ENCODE peak calls at places on chromosomes 5 and 9, in nine cellular contexts. R is cardiac fibroblast, B is transverse colon, T is A549, U is OCI-LY7, J is astrocyte of the spinal cord, H is cardiac muscle cell, G is right atrium auricular region, Y is foreskin fibroblast. L is an unnamed sample.

GRCh38 chr5:13591621-13592020 is 352.9 kb downstream of the DNAH5 start:
- DNase-seq in R (peak; percentile 1), B (no peak), T (peak; percentile 6), U (no peak), J (peak; percentile 87), H (peak; percentile 1), G (no peak), Y (peak; percentile 30), L (no peak)

GRCh38 chr9:134875376-134875775 is 5.2 kb upstream of the FCN2 start:
- DNase-seq in R (no peak), B (no peak), T (no peak), U (no peak), J (no peak), H (no peak), G (no peak), Y (no peak), L (no peak)

GRCh38 chr5:40277161-40277906 is 402.4 kb upstream of the PTGER4 start:
- DNase-seq in R (no peak), B (no peak), T (no peak), U (no peak), J (no peak), H (no peak), G (no peak), Y (no peak), L (no peak)

GRCh38 chr5:140664018-140664352 is 719 bp upstream of the WDR55 start:
- DNase-seq in R (no peak), B (no peak), T (no peak), U (no peak), J (no peak), H (no peak), G (no peak), Y (no peak), L (no peak)

GRCh38 chr9:79489241-79490000 is 82.3 kb upstream of the TLE4 start:
- DNase-seq in R (peak; percentile 71), B (peak; percentile 20), T (peak; percentile 12), U (no peak), J (peak; percentile 89), H (peak; percentile 73), G (no peak), Y (peak; percentile 84), L (peak; percentile 74)

GRCh38 chr5:17180330-17180843 is 37.0 kb upstream of the BASP1 start:
- DNase-seq in R (no peak), B (no peak), T (no peak), U (no peak), J (no peak), H (no peak), G (no peak), Y (no peak), L (peak; percentile 42)

GRCh38 chr5:1633605-1634336 is 110.0 kb upstream of the LPCAT1 start:
- DNase-seq in R (peak; percentile 79), B (peak; percentile 85), T (peak; percentile 49), U (peak; percentile 89), J (peak; percentile 34), H (peak; percentile 77), G (peak; percentile 80), Y (peak; percentile 91), L (peak; percentile 73)

GRCh38 chr9:77420641-77421040 is 227.5 kb downstream of the GNA14 start:
- DNase-seq in R (no peak), B (no peak), T (no peak), U (no peak), J (no peak), H (no peak), G (no peak), Y (no peak), L (no peak)

GRCh38 chr5:54885636-54886035 is 99.8 kb downstream of the ESM1 start:
- DNase-seq in R (no peak), B (no peak), T (no peak), U (no peak), J (no peak), H (no peak), G (no peak), Y (no peak), L (no peak)

GRCh38 chr5:2892601-2893000 is 141.1 kb upstream of the IRX2 start:
- DNase-seq in R (no peak), B (no peak), T (no peak), U (no peak), J (no peak), H (no peak), G (peak; percentile 23), Y (no peak), L (no peak)

GRCh38 chr9:69556707-69557106 is 115.5 kb downstream of the APBA1 start:
- DNase-seq in R (no peak), B (no peak), T (no peak), U (no peak), J (no peak), H (no peak), G (no peak), Y (no peak), L (no peak)

GRCh38 chr5:15957124-15957523 is 222.5 kb downstream of the MARCHF11 start:
- DNase-seq in R (no peak), B (no peak), T (no peak), U (no peak), J (no peak), H (no peak), G (no peak), Y (no peak), L (no peak)

GRCh38 chr9:80605129-80605528 is 1033.4 kb downstream of the TLE4 start:
- DNase-seq in R (peak; percentile 59), B (no peak), T (peak; percentile 1), U (no peak), J (peak; percentile 60), H (peak; percentile 62), G (no peak), Y (peak; percentile 54), L (peak; percentile 34)

GRCh38 chr9:129437626-129438323 is 183.1 kb downstream of the C9orf50 start:
- DNase-seq in R (no peak), B (no peak), T (no peak), U (no peak), J (no peak), H (no peak), G (peak; percentile 64), Y (peak; percentile 23), L (no peak)

GRCh38 chr5:6365977-6366590 is 12.3 kb downstream of the MED10 start:
- DNase-seq in R (no peak), B (no peak), T (no peak), U (peak; percentile 29), J (no peak), H (no peak), G (peak; percentile 43), Y (no peak), L (no peak)

GRCh38 chr9:137319434-137319975 is 17.4 kb upstream of the NRARP start:
- DNase-seq in R (no peak), B (no peak), T (no peak), U (no peak), J (no peak), H (no peak), G (no peak), Y (no peak), L (no peak)

GRCh38 chr5:140043508-140043872 is 391 bp upstream of the NRG2 start:
- DNase-seq in R (no peak), B (no peak), T (peak; percentile 78), U (no peak), J (no peak), H (no peak), G (no peak), Y (no peak), L (no peak)

GRCh38 chr5:180161420-180162303 is 47.3 kb downstream of the RASGEF1C start:
- DNase-seq in R (no peak), B (no peak), T (no peak), U (no peak), J (no peak), H (no peak), G (peak; percentile 49), Y (no peak), L (peak; percentile 19)

GRCh38 chr5:72280655-72281069 is 39.4 kb downstream of the MRPS27 start:
- DNase-seq in R (peak; percentile 70), B (no peak), T (peak; percentile 55), U (no peak), J (peak; percentile 72), H (peak; percentile 66), G (no peak), Y (peak; percentile 64), L (peak; percentile 79)
- TF ChIP-seq CTCF in R (peak; percentile 67), B (peak; percentile 13), T (peak; percentile 49), U (peak; percentile 69), J (peak; percentile 71), H (peak; percentile 63), G (peak; percentile 64), Y (peak; percentile 69), L (peak; percentile 76)

DNA sequence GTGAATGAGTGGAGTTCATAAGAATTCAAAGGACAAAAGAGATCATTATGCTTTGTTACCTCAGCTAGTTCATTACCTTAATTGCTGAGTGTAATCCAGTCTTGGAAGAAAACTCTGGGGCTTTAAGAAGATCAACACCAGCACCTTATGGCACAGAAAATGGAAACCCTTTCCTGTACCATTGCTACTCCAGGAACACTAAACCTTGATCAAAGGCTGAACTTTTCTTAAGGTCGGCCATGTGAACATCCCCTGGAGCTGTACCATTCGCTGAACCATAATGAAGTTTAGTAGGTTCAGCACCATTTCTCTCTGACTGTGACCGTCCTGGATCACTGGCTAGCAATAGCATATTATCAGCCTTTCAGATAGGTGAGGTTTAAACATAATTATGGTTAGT is 97.4 kb downstream of the PBX3 start:
- DNase-seq in R (no peak), B (no peak), T (no peak), U (no peak), J (no peak), H (no peak), G (no peak), Y (no peak), L (no peak)
- H3K4me3 ChIP-seq in R (no peak overlapping the region), B (no peak overlapping the region), T (no peak overlapping the region), U (no peak overlapping the region), J (no peak overlapping the region), H (no peak overlapping the region), G (no peak overlapping the region), Y (no peak overlapping the region), L (no peak overlapping the region)

GRCh38 chr9:126325779-126326178 is 850 bp upstream of the MVB12B start:
- DNase-seq in R (no peak), B (no peak), T (no peak), U (no peak), J (no peak), H (no peak), G (no peak), Y (peak; percentile 12), L (no peak)

GRCh38 chr9:126326228-126327015 is at the start of gene MVB12B:
- DNase-seq in R (peak; percentile 37), B (peak; percentile 39), T (peak; percentile 58), U (peak; percentile 8), J (peak; percentile 23), H (peak; percentile 40), G (no peak), Y (peak; percentile 60), L (peak; percentile 11)

GRCh38 chr9:126327750-126328120 is 1.1 kb downstream of the MVB12B start:
- DNase-seq in R (no peak), B (no peak), T (no peak), U (no peak), J (no peak), H (no peak), G (no peak), Y (no peak), L (no peak)

GRCh38 chr9:126328415-126328814 is 1.8 kb downstream of the MVB12B start:
- DNase-seq in R (no peak), B (no peak), T (no peak), U (no peak), J (no peak), H (no peak), G (no peak), Y (no peak), L (no peak)

GRCh38 chr9:126327016-126327749 is 554 bp downstream of the MVB12B start:
- DNase-seq in R (no peak), B (no peak), T (peak; percentile 44), U (peak; percentile 5), J (no peak), H (no peak), G (no peak), Y (peak; percentile 10), L (no peak)
- TF ChIP-seq CTCF in R (no peak), B (no peak), T (no peak), U (no peak), J (no peak), H (no peak), G (no peak), Y (no peak), L (no peak)

GRCh38 chr5:67166886-67167285 is 29.7 kb downstream of the CD180 start:
- DNase-seq in R (no peak), B (no peak), T (no peak), U (no peak), J (no peak), H (no peak), G (no peak), Y (no peak), L (no peak)
- H3K4me3 ChIP-seq in R (no peak overlapping the region), B (no peak overlapping the region), T (no peak overlapping the region), U (peak overlapping the region; percentile 28), J (no peak overlapping the region), H (no peak overlapping the region), G (peak overlapping the region; percentile 33), Y (no peak overlapping the region), L (no peak overlapping the region)

L was measured in fibroblast of villous mesenchyme.